ENCODE peak calls at places on chromosomes 2 and 18, in eight cellular contexts. C is stimulated activated CD4-positive, alpha-beta T cell treated with anti-CD3 and anti-CD28 coated beads, Interleukin-15, amount 100 ng/mL, for 1 hour; A is activated CD4-positive, alpha-beta memory T cell treated with anti-CD3 and anti-CD28 coated beads for 36 hours; L is astrocyte; F is NCI-H774; S is activated CD8-positive, alpha-beta memory T cell treated with anti-CD3 and anti-CD28 coated beads, Interleukin-2, amount 50 U/mL, for 4 hours; Y is HTR-8/SVneo; K is germinal center. W is an unnamed sample.

GRCh38 chr2:20457027-20457426 is 10.2 kb downstream of the RHOB start:
- DNase-seq in C (no peak), A (peak; percentile 39), L (peak; percentile 59), F (no peak), S (no peak), Y (no peak), K (no peak), W (no peak)

GRCh38 chr2:84631985-84632384 is 115.7 kb downstream of the DNAH6 start:
- DNase-seq in C (no peak), A (no peak), L (no peak), F (no peak), S (no peak), Y (no peak), K (no peak), W (no peak)

GRCh38 chr18:21735452-21736015 is 5.1 kb upstream of the MIB1 start:
- DNase-seq in C (peak; percentile 9), A (peak; percentile 73), L (no peak), F (no peak), S (peak; percentile 26), Y (no peak), K (no peak), W (no peak)

GRCh38 chr2:132845339-132845738 is 175.3 kb upstream of the LYPD1 start:
- DNase-seq in C (no peak), A (no peak), L (no peak), F (no peak), S (no peak), Y (no peak), K (no peak), W (no peak)

GRCh38 chr2:134258684-134259408 is 5.0 kb downstream of the MGAT5 start:
- DNase-seq in C (no peak), A (peak; percentile 71), L (no peak), F (no peak), S (peak; percentile 41), Y (no peak), K (no peak), W (no peak)

GRCh38 chr2:99971326-99971965 is 170.9 kb downstream of the AFF3 start:
- DNase-seq in C (no peak), A (no peak), L (peak; percentile 53), F (no peak), S (no peak), Y (no peak), K (no peak), W (no peak)

GRCh38 chr2:1685957-1686783 is 58.1 kb downstream of the PXDN start:
- DNase-seq in C (no peak), A (no peak), L (peak; percentile 68), F (no peak), S (no peak), Y (peak; percentile 90), K (no peak), W (no peak)

GRCh38 chr2:30037016-30037415 is 109.8 kb upstream of the YPEL5 start:
- DNase-seq in C (no peak), A (no peak), L (no peak), F (no peak), S (no peak), Y (no peak), K (no peak), W (no peak)

GRCh38 chr2:222875482-222875881 is 14.6 kb downstream of the ACSL3 start:
- DNase-seq in C (no peak), A (no peak), L (no peak), F (no peak), S (no peak), Y (no peak), K (no peak), W (no peak)

GRCh38 chr18:34640273-34640672 is 69.8 kb upstream of the DTNA start:
- DNase-seq in C (no peak), A (no peak), L (no peak), F (no peak), S (no peak), Y (no peak), K (no peak), W (no peak)

GRCh38 chr2:36540986-36541750 is 56.8 kb downstream of the FEZ2 start:
- DNase-seq in C (no peak), A (no peak), L (no peak), F (no peak), S (no peak), Y (no peak), K (no peak), W (no peak)

GRCh38 chr2:168190590-168191336 is 56.6 kb downstream of the STK39 start:
- DNase-seq in C (no peak), A (no peak), L (no peak), F (no peak), S (no peak), Y (no peak), K (no peak), W (peak; percentile 53)

GRCh38 chr2:53600835-53601234 is 166.8 kb upstream of the CHAC2 start:
- DNase-seq in C (no peak), A (no peak), L (peak; percentile 92), F (peak; percentile 36), S (no peak), Y (no peak), K (no peak), W (no peak)

GRCh38 chr2:231187736-231188505 is 10.5 kb upstream of the ARMC9 start:
- DNase-seq in C (no peak), A (peak; percentile 4), L (peak; percentile 91), F (no peak), S (no peak), Y (no peak), K (no peak), W (no peak)

GRCh38 chr2:60555066-60555793 is 1.8 kb upstream of the BCL11A start:
- DNase-seq in C (no peak), A (peak; percentile 72), L (peak; percentile 51), F (peak; percentile 13), S (peak; percentile 54), Y (peak; percentile 56), K (peak; percentile 73), W (peak; percentile 82)

GRCh38 chr2:228709788-228710371 is 528.4 kb upstream of the SPHKAP start:
- DNase-seq in C (no peak), A (no peak), L (no peak), F (no peak), S (no peak), Y (no peak), K (no peak), W (no peak)